ENCODE peak calls at places on chromosomes 12 and 14, in ten cellular contexts. D is body of pancreas, W is ovary, K is cardiac muscle cell, F is brain microvascular endothelial cell, P is pancreas, N is GM06990, U is psoas muscle, Y is endothelial cell of umbilical vein, S is lung. E is an unnamed sample.

GRCh38 chr12:118290130-118290529 is 82.6 kb downstream of the TAOK3 start:
- DNase-seq in P (no peak), Y (no peak), U (no peak), N (no peak), K (no peak), W (no peak), F (peak; percentile 74), D (no peak), S (no peak), E (no peak)

GRCh38 chr12:56947633-56948535 is 9.5 kb downstream of the RDH16 start:
- DNase-seq in D (no peak), Y (peak; percentile 45), F (no peak), S (no peak), P (no peak), W (no peak), U (no peak), N (no peak), K (no peak), E (no peak)

GRCh38 chr12:117408161-117408791 is 46.9 kb upstream of the NOS1 start:
- DNase-seq in Y (peak; percentile 41), W (no peak), P (peak; percentile 85), K (peak; percentile 30), D (peak; percentile 91), S (peak; percentile 71), U (peak; percentile 40), N (no peak), F (no peak), E (peak; percentile 30)

GRCh38 chr12:39125580-39125979 is 220.2 kb upstream of the CPNE8 start:
- DNase-seq in W (no peak), S (no peak), K (no peak), N (no peak), D (no peak), F (no peak), P (no peak), Y (no peak), U (no peak), E (no peak)

GRCh38 chr12:27695556-27696292 is 523 bp upstream of the REP15 start:
- DNase-seq in K (no peak), P (no peak), D (no peak), S (no peak), N (no peak), U (no peak), F (no peak), W (no peak), Y (no peak), E (no peak)

GRCh38 chr12:12803186-12803585 is 10.0 kb upstream of the DDX47 start:
- DNase-seq in S (peak; percentile 82), Y (peak; percentile 89), U (peak; percentile 58), F (peak; percentile 81), N (peak; percentile 67), D (peak; percentile 86), K (no peak), W (no peak), P (peak; percentile 83), E (no peak)

GRCh38 chr14:106691601-106692291 is 1165.4 kb downstream of the TMEM121 start:
- DNase-seq in W (no peak), N (peak; percentile 91), S (no peak), Y (no peak), K (no peak), U (peak; percentile 55), P (no peak), D (peak; percentile 11), F (no peak), E (no peak)

GRCh38 chr12:65010437-65010836 is 110.7 kb downstream of the WIF1 start:
- DNase-seq in S (no peak), W (no peak), P (no peak), U (no peak), Y (no peak), F (no peak), D (no peak), N (no peak), K (no peak), E (no peak)

GRCh38 chr14:72917420-72917819 is 8.8 kb upstream of the DCAF4 start:
- DNase-seq in W (no peak), D (no peak), K (no peak), F (no peak), U (no peak), Y (no peak), N (no peak), P (no peak), S (no peak), E (no peak)

GRCh38 chr14:72907886-72908285 is 14.0 kb upstream of the DPF3 start:
- DNase-seq in K (no peak), Y (peak; percentile 21), P (no peak), F (peak; percentile 82), D (no peak), U (no peak), W (no peak), S (no peak), N (no peak), E (no peak)

GRCh38 chr14:72916174-72916573 is 10.1 kb upstream of the DCAF4 start:
- DNase-seq in D (no peak), U (no peak), F (no peak), W (no peak), N (no peak), P (no peak), S (no peak), K (no peak), Y (no peak), E (no peak)

GRCh38 chr14:72909163-72909562 is 15.3 kb upstream of the DPF3 start:
- DNase-seq in F (no peak), Y (no peak), N (no peak), W (no peak), P (no peak), K (no peak), U (no peak), D (no peak), S (no peak), E (no peak)

GRCh38 chr14:72913809-72914208 is 12.5 kb upstream of the DCAF4 start:
- DNase-seq in S (no peak), P (no peak), N (no peak), K (no peak), U (no peak), W (no peak), D (no peak), Y (no peak), F (no peak), E (no peak)
- H3K27me3 ChIP-seq in S (no peaks in the 10 kb centered on the region), P (no peaks in the 10 kb centered on the region), N (no peaks in the 10 kb centered on the region), K (no peaks in the 10 kb centered on the region), U (no peaks in the 10 kb centered on the region), W (no peaks in the 10 kb centered on the region), D (no peaks in the 10 kb centered on the region), Y (peaks cover 19% of the 10 kb centered on the region), F (no peaks in the 10 kb centered on the region), E (no peaks in the 10 kb centered on the region)

DNA sequence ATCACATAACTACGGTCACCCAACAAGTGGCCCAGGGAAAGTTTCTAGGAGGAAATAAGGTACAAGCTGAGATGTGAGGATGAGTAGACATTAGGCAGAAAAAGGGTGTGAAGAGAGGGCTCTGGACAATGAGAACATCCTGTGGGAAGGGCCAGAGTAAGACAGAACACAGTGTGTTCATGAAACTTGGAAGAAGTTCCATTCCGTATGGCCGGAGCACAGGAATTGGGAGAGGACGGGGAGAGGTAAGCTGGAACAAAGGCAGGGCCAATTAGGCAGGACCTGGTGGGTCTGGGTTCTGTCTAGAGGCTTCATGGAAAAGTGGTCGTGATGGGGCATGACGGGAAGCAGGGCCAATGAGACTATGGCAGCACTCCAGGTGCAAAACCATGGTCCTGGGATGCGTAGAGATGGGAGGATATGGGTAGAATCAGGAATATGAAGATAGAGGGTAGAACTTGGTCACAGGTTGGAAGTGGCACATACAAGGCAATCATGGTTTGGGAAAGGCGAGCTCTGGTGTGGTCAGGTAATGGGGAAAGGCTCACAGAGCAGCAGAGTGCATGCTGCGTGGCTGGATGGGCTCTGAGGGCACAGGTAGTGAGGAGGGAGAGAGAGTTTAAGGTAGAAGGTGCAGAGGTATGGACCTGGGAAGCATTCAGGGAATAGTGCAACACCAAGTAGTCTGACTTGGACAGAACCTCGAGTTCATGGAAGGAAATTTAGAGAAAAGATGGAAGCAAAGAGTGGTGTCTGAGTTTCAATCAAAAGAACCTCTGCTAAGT is 93.0 kb downstream of the RFX4 start:
- DNase-seq in F (no peak), Y (no peak), P (no peak), N (no peak), S (no peak), D (no peak), U (no peak), K (no peak), W (no peak), E (no peak)
- H3K27me3 ChIP-seq in F (peaks cover 10% of the 10 kb centered on the region), Y (no peaks in the 10 kb centered on the region), P (no peaks in the 10 kb centered on the region), N (no peaks in the 10 kb centered on the region), S (no peaks in the 10 kb centered on the region), D (no peaks in the 10 kb centered on the region), U (no peaks in the 10 kb centered on the region), K (no peaks in the 10 kb centered on the region), W (no peaks in the 10 kb centered on the region), E (no peaks in the 10 kb centered on the region)

DNA sequence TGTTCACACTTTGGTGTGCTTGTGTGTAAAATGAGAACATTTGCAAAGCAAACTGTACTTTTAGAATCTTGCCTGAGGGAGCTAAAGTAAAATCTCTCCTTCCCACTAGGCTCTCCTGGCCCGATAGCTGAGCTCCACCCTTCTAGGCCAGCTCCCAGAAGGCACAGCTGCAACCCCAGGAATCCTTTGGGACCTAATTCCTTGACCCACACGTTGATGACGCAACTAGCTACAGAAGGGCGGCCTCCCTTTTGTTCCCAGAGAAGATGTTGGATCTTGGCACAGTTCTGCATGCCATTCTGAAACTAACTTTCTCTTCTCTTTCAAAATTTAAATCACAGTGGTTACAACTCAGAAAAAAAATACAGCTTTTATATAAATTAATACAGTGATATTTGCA is 268.1 kb downstream of the EGLN3 start:
- DNase-seq in W (peak; percentile 85), F (peak; percentile 83), D (peak; percentile 34), S (peak; percentile 29), U (peak; percentile 79), Y (no peak), P (no peak), N (no peak), K (no peak), E (peak; percentile 65)
- H3K27me3 ChIP-seq in W (no peaks in the 10 kb centered on the region), F (no peaks in the 10 kb centered on the region), D (no peaks in the 10 kb centered on the region), S (no peaks in the 10 kb centered on the region), U (no peaks in the 10 kb centered on the region), Y (no peaks in the 10 kb centered on the region), P (no peaks in the 10 kb centered on the region), N (no peaks in the 10 kb centered on the region), K (no peaks in the 10 kb centered on the region), E (no peaks in the 10 kb centered on the region)

GRCh38 chr12:24360057-24360456 is 410.6 kb upstream of the SOX5 start:
- DNase-seq in U (no peak), S (no peak), K (no peak), D (no peak), P (no peak), N (no peak), Y (no peak), W (no peak), F (no peak), E (no peak)

GRCh38 chr12:24359418-24359817 is 409.9 kb upstream of the SOX5 start:
- DNase-seq in P (no peak), W (no peak), U (no peak), D (no peak), N (no peak), S (no peak), K (no peak), Y (no peak), F (no peak), E (no peak)

GRCh38 chr12:24360461-24360860 is 411.0 kb upstream of the SOX5 start:
- DNase-seq in F (no peak), N (no peak), K (no peak), W (no peak), P (no peak), U (no peak), S (no peak), D (no peak), Y (no peak), E (no peak)

GRCh38 chr12:24361860-24362581 is 412.6 kb upstream of the SOX5 start:
- DNase-seq in S (no peak), K (no peak), D (no peak), W (no peak), U (no peak), Y (no peak), P (no peak), N (no peak), F (no peak), E (no peak)

GRCh38 chr12:24360907-24361306 is 411.4 kb upstream of the SOX5 start:
- DNase-seq in Y (no peak), F (peak; percentile 22), N (no peak), W (no peak), D (no peak), P (no peak), U (no peak), K (no peak), S (no peak), E (no peak)
- H3K27me3 ChIP-seq in Y (peaks cover 1% of the 10 kb centered on the region), F (no peaks in the 10 kb centered on the region), N (no peaks in the 10 kb centered on the region), W (no peaks in the 10 kb centered on the region), D (no peaks in the 10 kb centered on the region), P (no peaks in the 10 kb centered on the region), U (no peaks in the 10 kb centered on the region), K (no peaks in the 10 kb centered on the region), S (no peaks in the 10 kb centered on the region), E (no peaks in the 10 kb centered on the region)